ENCODE peak calls at places on chromosomes 3 and 15, in five cellular contexts. B is GM12878, Q is uterus, J is mesendoderm, O is spleen. P is an unnamed sample.

GRCh38 chr15:76198456-76199105 is 112.7 kb downstream of the ETFA start:
- DNase-seq in J (no peak), Q (no peak), B (no peak), O (peak; percentile 52), P (no peak)

GRCh38 chr15:45763170-45763869 is 128.5 kb downstream of the SQOR start:
- DNase-seq in J (no peak), B (no peak), O (no peak), Q (no peak), P (no peak)

GRCh38 chr3:32847520-32847919 is 29.7 kb downstream of the TRIM71 start:
- DNase-seq in B (no peak), Q (no peak), O (no peak), J (no peak), P (no peak)

GRCh38 chr3:136899622-136900158 is 37.7 kb downstream of the NCK1 start:
- DNase-seq in O (no peak), Q (no peak), J (peak; percentile 71), B (no peak), P (no peak)

GRCh38 chr3:88149146-88149515 is 628 bp upstream of the C3orf38 start:
- DNase-seq in B (no peak), Q (no peak), O (no peak), J (peak; percentile 54), P (no peak)

GRCh38 chr3:142614059-142614626 is 17.9 kb downstream of the PLS1 start:
- DNase-seq in O (no peak), J (no peak), B (no peak), Q (no peak), P (no peak)

GRCh38 chr3:128146201-128146600 is 7.1 kb upstream of the EEFSEC start:
- DNase-seq in B (no peak), O (no peak), Q (no peak), J (no peak), P (no peak)

GRCh38 chr15:65970937-65971740 is 101.8 kb downstream of the RAB11A start:
- DNase-seq in Q (no peak), B (no peak), O (no peak), J (peak; percentile 83), P (no peak)

GRCh38 chr3:48747703-48748102 is 30.7 kb upstream of the IP6K2 start:
- DNase-seq in J (no peak), O (no peak), Q (no peak), B (no peak), P (no peak)

GRCh38 chr3:16813336-16813735 is 71.4 kb upstream of the PLCL2 start:
- DNase-seq in J (no peak), Q (no peak), B (no peak), O (no peak), P (no peak)

GRCh38 chr3:129195731-129196256 is 12.1 kb upstream of the CNBP start:
- DNase-seq in O (no peak), B (no peak), Q (peak; percentile 76), J (no peak), P (no peak)

GRCh38 chr3:20857636-20858035 is 671.6 kb upstream of the SGO1 start:
- DNase-seq in O (no peak), J (no peak), Q (no peak), B (no peak), P (no peak)

GRCh38 chr3:40911264-40911663 is 288.0 kb upstream of the CTNNB1 start:
- DNase-seq in B (no peak), J (no peak), Q (no peak), O (no peak), P (no peak)

GRCh38 chr15:88769161-88769971 is 33.9 kb upstream of the ACAN start:
- DNase-seq in O (no peak), B (no peak), J (peak; percentile 51), Q (no peak), P (no peak)

GRCh38 chr3:144079634-144080033 is 108.0 kb downstream of the DIPK2A start:
- DNase-seq in O (no peak), B (no peak), J (no peak), Q (no peak), P (no peak)

GRCh38 chr3:173502983-173503568 is 105.5 kb downstream of the NLGN1 start:
- DNase-seq in O (no peak), Q (no peak), B (no peak), J (no peak), P (no peak)

GRCh38 chr3:52006017-52006819 is 10.5 kb upstream of the RPL29 start:
- DNase-seq in B (no peak), J (no peak), O (no peak), Q (no peak), P (no peak)

GRCh38 chr3:14405120-14405885 is 2.9 kb downstream of the SLC6A6 start:
- DNase-seq in B (no peak), O (no peak), J (no peak), Q (peak; percentile 60), P (no peak)
- H3K4me3 ChIP-seq in B (peak overlapping the region; percentile 89), O (peak overlapping the region; percentile 92), J (no peak overlapping the region), Q (peak overlapping the region; percentile 97), P (peak overlapping the region; percentile 98)

DNA sequence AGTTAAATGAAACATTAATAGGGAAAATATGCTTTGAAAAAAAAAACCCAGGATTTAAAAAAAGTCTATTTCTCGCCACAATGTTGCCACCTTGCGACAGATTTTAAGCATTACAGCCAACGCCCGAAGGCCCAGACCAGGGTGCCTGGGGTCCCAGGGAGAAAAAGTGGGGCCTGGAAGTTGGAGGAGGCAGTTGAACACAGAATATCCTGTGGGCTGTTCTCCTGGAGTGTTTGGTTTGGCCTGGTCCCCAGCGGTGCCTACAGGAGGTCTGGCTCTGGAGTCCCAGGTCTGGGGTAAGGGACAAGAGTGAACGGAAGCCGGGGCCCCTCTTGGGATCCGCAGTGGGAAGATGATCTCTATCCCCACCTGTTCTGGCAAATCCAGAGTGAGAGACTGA is 3.4 kb downstream of the RNU6-1 start:
- DNase-seq in J (no peak), Q (peak; percentile 55), B (no peak), O (peak; percentile 80), P (no peak)
- H3K4me3 ChIP-seq in J (no peak overlapping the region), Q (peak overlapping the region; percentile 28), B (no peak overlapping the region), O (peak overlapping the region; percentile 68), P (peak overlapping the region; percentile 46)

GRCh38 chr3:71805199-71805598 is 20.3 kb upstream of the PROK2 start:
- DNase-seq in B (no peak), J (no peak), Q (no peak), O (no peak), P (no peak)
- H3K4me3 ChIP-seq in B (no peak overlapping the region), J (no peak overlapping the region), Q (no peak overlapping the region), O (peak overlapping the region; percentile 43), P (no peak overlapping the region)

DNA sequence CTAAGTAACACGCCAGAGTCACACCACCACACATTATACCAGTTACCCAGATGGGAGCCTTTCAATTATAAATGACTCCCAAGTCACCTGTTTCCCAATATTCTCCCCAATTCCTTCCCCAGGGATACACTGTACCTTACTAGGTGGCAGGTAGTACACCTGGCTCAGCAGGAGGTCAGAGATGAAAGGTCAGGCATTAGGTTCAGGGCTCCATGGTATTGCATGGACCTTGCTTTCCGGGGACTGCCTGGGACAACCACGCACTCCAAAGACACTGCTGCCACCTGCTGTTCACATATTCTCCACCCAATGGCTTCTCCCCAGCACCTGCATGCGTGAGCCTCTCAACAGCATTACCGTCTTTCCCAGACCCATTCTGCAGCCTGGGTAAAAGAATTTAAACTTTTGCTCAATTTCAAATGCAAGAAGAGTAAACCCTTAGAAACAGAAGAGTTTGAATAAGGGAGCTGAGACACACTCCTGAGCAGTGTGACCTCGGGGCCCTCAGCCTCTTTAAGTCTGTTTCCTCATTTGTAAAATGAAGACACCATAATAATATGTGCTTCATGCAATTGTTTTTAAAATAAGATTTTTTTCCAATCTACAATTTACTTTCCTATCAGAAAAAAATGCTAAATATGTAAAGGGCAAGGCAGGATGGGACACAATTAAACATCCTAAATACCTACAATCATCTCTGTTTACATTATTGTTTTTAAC is 28.0 kb upstream of the LACTB start:
- DNase-seq in Q (peak; percentile 87), J (peak; percentile 87), O (peak; percentile 86), B (peak; percentile 35), P (peak; percentile 78)
- H3K4me3 ChIP-seq in Q (no peak overlapping the region), J (no peak overlapping the region), O (no peak overlapping the region), B (no peak overlapping the region), P (no peak overlapping the region)

GRCh38 chr3:14808502-14809266 is 10.1 kb upstream of the FGD5 start:
- DNase-seq in B (no peak), Q (no peak), O (no peak), J (no peak), P (no peak)

GRCh38 chr3:14805946-14806537 is 12.7 kb upstream of the FGD5 start:
- DNase-seq in O (peak; percentile 41), Q (no peak), J (no peak), B (no peak), P (no peak)

GRCh38 chr3:14808025-14808424 is 10.7 kb upstream of the FGD5 start:
- DNase-seq in J (no peak), Q (no peak), B (no peak), O (no peak), P (no peak)

GRCh38 chr3:14804835-14805780 is 13.7 kb upstream of the FGD5 start:
- DNase-seq in B (no peak), J (peak; percentile 65), O (peak; percentile 35), Q (no peak), P (no peak)

GRCh38 chr3:14806641-14807263 is 12.0 kb upstream of the FGD5 start:
- DNase-seq in J (no peak), Q (no peak), B (no peak), O (peak; percentile 66), P (no peak)
- H3K4me3 ChIP-seq in J (no peak overlapping the region), Q (no peak overlapping the region), B (no peak overlapping the region), O (no peak overlapping the region), P (no peak overlapping the region)

GRCh38 chr15:78131295-78132021 is at the start of gene CIB2:
- DNase-seq in O (peak; percentile 95), Q (peak; percentile 65), B (no peak), J (peak; percentile 85), P (peak; percentile 46)

GRCh38 chr15:78129098-78130011 is 1.9 kb downstream of the CIB2 start:
- DNase-seq in B (no peak), Q (no peak), O (peak; percentile 68), J (no peak), P (no peak)

GRCh38 chr15:78130012-78130353 is 1.3 kb downstream of the CIB2 start:
- DNase-seq in O (no peak), Q (no peak), J (no peak), B (no peak), P (no peak)

GRCh38 chr15:78130466-78131294 is 565 bp downstream of the CIB2 start:
- DNase-seq in J (no peak), O (no peak), Q (no peak), B (no peak), P (no peak)

GRCh38 chr15:78133801-78134200 is 2.6 kb upstream of the CIB2 start:
- DNase-seq in B (no peak), J (no peak), O (no peak), Q (no peak), P (no peak)
- H3K4me3 ChIP-seq in B (no peak overlapping the region), J (no peak overlapping the region), O (no peak overlapping the region), Q (no peak overlapping the region), P (no peak overlapping the region)